ENCODE peak calls at places on chromosomes 11 and 22, in eight cellular contexts. One of them, this sample, is unnamed. For H3K36me3, the result is how much of the 10 kb centered on the place peaks cover.

GRCh38 chr22:37126882-37127281 is 17.4 kb upstream of the TMPRSS6 start:
- DNase-seq in Peyer's patch: no peak
- DNase-seq in brain microvascular endothelial cell: no peak
- DNase-seq in upper lobe of right lung: no peak
- DNase-seq in adrenal gland: no peak
- DNase-seq in heart right ventricle: no peak
- DNase-seq in bronchial epithelial cell: no peak
- DNase-seq in CD8-positive, alpha-beta T cell: no peak
- DNase-seq in this sample: no peak

GRCh38 chr22:50507421-50507990 is at the start of gene LMF2:
- DNase-seq in Peyer's patch: peak
- DNase-seq in brain microvascular endothelial cell: peak
- DNase-seq in upper lobe of right lung: peak
- DNase-seq in adrenal gland: peak
- DNase-seq in heart right ventricle: peak
- DNase-seq in bronchial epithelial cell: peak
- DNase-seq in CD8-positive, alpha-beta T cell: peak
- DNase-seq in this sample: no peak

GRCh38 chr11:117126223-117126965 is 17.7 kb upstream of the PAFAH1B2 start:
- DNase-seq in Peyer's patch: no peak
- DNase-seq in brain microvascular endothelial cell: no peak
- DNase-seq in upper lobe of right lung: no peak
- DNase-seq in adrenal gland: no peak
- DNase-seq in heart right ventricle: no peak
- DNase-seq in bronchial epithelial cell: no peak
- DNase-seq in CD8-positive, alpha-beta T cell: no peak
- DNase-seq in this sample: no peak

GRCh38 chr11:12270215-12270797 is 107.1 kb upstream of the PARVA start:
- DNase-seq in Peyer's patch: no peak
- DNase-seq in brain microvascular endothelial cell: no peak
- DNase-seq in upper lobe of right lung: no peak
- DNase-seq in adrenal gland: no peak
- DNase-seq in heart right ventricle: no peak
- DNase-seq in bronchial epithelial cell: no peak
- DNase-seq in CD8-positive, alpha-beta T cell: no peak
- DNase-seq in this sample: no peak

GRCh38 chr22:19124377-19124776 is 2.2 kb upstream of the DGCR2 start:
- DNase-seq in Peyer's patch: no peak
- DNase-seq in brain microvascular endothelial cell: no peak
- DNase-seq in upper lobe of right lung: no peak
- DNase-seq in adrenal gland: no peak
- DNase-seq in heart right ventricle: no peak
- DNase-seq in bronchial epithelial cell: no peak
- DNase-seq in CD8-positive, alpha-beta T cell: no peak
- DNase-seq in this sample: no peak

GRCh38 chr22:31253949-31254348 is 38.3 kb downstream of the PIK3IP1 start:
- DNase-seq in Peyer's patch: peak
- DNase-seq in brain microvascular endothelial cell: no peak
- DNase-seq in upper lobe of right lung: peak
- DNase-seq in adrenal gland: no peak
- DNase-seq in heart right ventricle: peak
- DNase-seq in bronchial epithelial cell: peak
- DNase-seq in CD8-positive, alpha-beta T cell: no peak
- DNase-seq in this sample: no peak

GRCh38 chr11:12761029-12761428 is 86.8 kb downstream of the TEAD1 start:
- DNase-seq in Peyer's patch: no peak
- DNase-seq in brain microvascular endothelial cell: peak
- DNase-seq in upper lobe of right lung: no peak
- DNase-seq in adrenal gland: no peak
- DNase-seq in heart right ventricle: no peak
- DNase-seq in bronchial epithelial cell: peak
- DNase-seq in CD8-positive, alpha-beta T cell: no peak
- DNase-seq in this sample: no peak

GRCh38 chr11:17697175-17697949 is 22.0 kb upstream of the MYOD1 start:
- DNase-seq in Peyer's patch: no peak
- DNase-seq in brain microvascular endothelial cell: no peak
- DNase-seq in upper lobe of right lung: no peak
- DNase-seq in adrenal gland: no peak
- DNase-seq in heart right ventricle: no peak
- DNase-seq in bronchial epithelial cell: no peak
- DNase-seq in CD8-positive, alpha-beta T cell: no peak
- DNase-seq in this sample: no peak

GRCh38 chr22:35131423-35132050 is 65.6 kb downstream of the ISX start:
- DNase-seq in Peyer's patch: no peak
- DNase-seq in brain microvascular endothelial cell: no peak
- DNase-seq in upper lobe of right lung: no peak
- DNase-seq in adrenal gland: no peak
- DNase-seq in heart right ventricle: no peak
- DNase-seq in bronchial epithelial cell: no peak
- DNase-seq in CD8-positive, alpha-beta T cell: no peak
- DNase-seq in this sample: no peak

DNA sequence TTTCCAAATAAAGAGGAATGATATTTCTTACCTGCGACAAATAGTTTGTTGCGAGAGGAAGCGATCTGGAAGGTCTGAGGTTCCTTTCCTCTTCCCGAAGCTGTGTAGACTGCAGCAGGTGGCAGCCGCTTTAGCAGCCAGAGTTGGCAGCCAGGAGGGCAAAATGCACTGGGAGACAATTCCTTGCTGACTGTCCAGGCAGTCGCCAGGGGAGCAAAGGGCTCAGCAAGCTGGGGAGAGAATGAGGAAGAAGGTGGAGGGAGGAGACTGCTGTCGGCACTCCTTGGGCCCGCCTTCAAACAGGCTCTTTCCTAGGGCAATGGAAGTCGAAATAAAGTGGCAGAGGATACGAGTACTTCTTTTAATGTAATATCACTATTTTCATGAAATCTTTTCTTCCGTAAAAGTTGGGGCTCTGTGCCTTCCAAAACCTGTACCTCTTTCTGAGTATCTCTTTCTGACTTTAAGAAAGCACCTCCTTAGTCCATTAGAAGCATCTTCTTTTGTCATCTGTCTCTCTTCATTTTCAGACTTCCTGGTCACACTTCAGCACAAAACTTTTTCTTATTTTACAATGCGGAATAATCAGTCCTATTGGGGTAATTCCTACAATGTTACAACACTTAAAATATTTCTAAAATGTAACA is at the start of gene IL18:
- DNase-seq in Peyer's patch: peak
- DNase-seq in brain microvascular endothelial cell: no peak
- DNase-seq in upper lobe of right lung: peak
- DNase-seq in adrenal gland: peak
- DNase-seq in heart right ventricle: peak
- DNase-seq in bronchial epithelial cell: peak
- DNase-seq in CD8-positive, alpha-beta T cell: no peak
- DNase-seq in this sample: no peak
- H3K4me3 ChIP-seq in Peyer's patch: peak
- H3K4me3 ChIP-seq in brain microvascular endothelial cell: no peak
- H3K4me3 ChIP-seq in upper lobe of right lung: peak
- H3K4me3 ChIP-seq in adrenal gland: peak
- H3K4me3 ChIP-seq in heart right ventricle: no peak
- H3K4me3 ChIP-seq in bronchial epithelial cell: peak
- H3K4me3 ChIP-seq in CD8-positive, alpha-beta T cell: no peak
- H3K4me3 ChIP-seq in this sample: peak

GRCh38 chr11:10519630-10520029 is 21.4 kb downstream of the RNF141 start:
- DNase-seq in Peyer's patch: no peak
- DNase-seq in brain microvascular endothelial cell: no peak
- DNase-seq in upper lobe of right lung: no peak
- DNase-seq in adrenal gland: no peak
- DNase-seq in heart right ventricle: no peak
- DNase-seq in bronchial epithelial cell: peak
- DNase-seq in CD8-positive, alpha-beta T cell: no peak
- DNase-seq in this sample: no peak
- H3K36me3 ChIP-seq in Peyer's patch: under half
- H3K36me3 ChIP-seq in brain microvascular endothelial cell: under half
- H3K36me3 ChIP-seq in upper lobe of right lung: half or more
- H3K36me3 ChIP-seq in adrenal gland: under half
- H3K36me3 ChIP-seq in heart right ventricle: under half
- H3K36me3 ChIP-seq in bronchial epithelial cell: under half
- H3K36me3 ChIP-seq in CD8-positive, alpha-beta T cell: under half
- H3K36me3 ChIP-seq in this sample: under half

GRCh38 chr11:73781303-73781702 is 6.4 kb upstream of the MRPL48 start:
- DNase-seq in Peyer's patch: no peak
- DNase-seq in brain microvascular endothelial cell: no peak
- DNase-seq in upper lobe of right lung: no peak
- DNase-seq in adrenal gland: no peak
- DNase-seq in heart right ventricle: no peak
- DNase-seq in bronchial epithelial cell: no peak
- DNase-seq in CD8-positive, alpha-beta T cell: no peak
- DNase-seq in this sample: no peak

GRCh38 chr11:73784734-73785133 is 2.9 kb upstream of the MRPL48 start:
- DNase-seq in Peyer's patch: no peak
- DNase-seq in brain microvascular endothelial cell: no peak
- DNase-seq in upper lobe of right lung: no peak
- DNase-seq in adrenal gland: no peak
- DNase-seq in heart right ventricle: no peak
- DNase-seq in bronchial epithelial cell: no peak
- DNase-seq in CD8-positive, alpha-beta T cell: no peak
- DNase-seq in this sample: no peak

GRCh38 chr11:73784080-73784634 is 3.5 kb upstream of the MRPL48 start:
- DNase-seq in Peyer's patch: no peak
- DNase-seq in brain microvascular endothelial cell: no peak
- DNase-seq in upper lobe of right lung: no peak
- DNase-seq in adrenal gland: no peak
- DNase-seq in heart right ventricle: no peak
- DNase-seq in bronchial epithelial cell: peak
- DNase-seq in CD8-positive, alpha-beta T cell: no peak
- DNase-seq in this sample: no peak

GRCh38 chr11:73787051-73787642 is 527 bp upstream of the MRPL48 start:
- DNase-seq in Peyer's patch: no peak
- DNase-seq in brain microvascular endothelial cell: no peak
- DNase-seq in upper lobe of right lung: no peak
- DNase-seq in adrenal gland: no peak
- DNase-seq in heart right ventricle: no peak
- DNase-seq in bronchial epithelial cell: no peak
- DNase-seq in CD8-positive, alpha-beta T cell: no peak
- DNase-seq in this sample: no peak

DNA sequence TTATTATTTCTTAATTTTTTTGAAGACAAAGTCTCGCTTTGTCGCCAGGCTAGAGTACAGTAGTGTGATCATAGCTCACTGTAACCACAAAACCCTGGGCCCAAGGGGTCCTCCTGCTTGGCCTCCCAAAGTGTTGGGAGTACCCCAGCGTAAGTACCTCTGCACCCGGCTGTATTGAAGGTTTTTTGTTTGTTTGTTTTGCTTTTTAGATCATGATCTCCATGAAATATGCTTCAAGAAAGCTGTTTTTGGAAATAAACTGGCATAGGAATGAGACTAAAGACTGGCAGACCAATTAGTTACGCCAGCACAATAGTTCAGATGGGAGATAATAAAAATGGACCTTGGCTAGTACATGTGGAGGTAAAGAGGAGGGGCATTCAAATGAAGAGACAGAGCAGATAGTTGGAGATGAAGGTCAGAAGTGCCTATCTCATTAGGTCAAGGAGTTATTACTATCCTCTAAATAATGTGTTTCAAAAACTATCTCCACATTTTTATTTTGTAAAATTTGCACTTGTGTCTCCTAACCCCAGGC is 4.1 kb upstream of the MRPL48 start:
- DNase-seq in Peyer's patch: no peak
- DNase-seq in brain microvascular endothelial cell: no peak
- DNase-seq in upper lobe of right lung: no peak
- DNase-seq in adrenal gland: no peak
- DNase-seq in heart right ventricle: no peak
- DNase-seq in bronchial epithelial cell: no peak
- DNase-seq in CD8-positive, alpha-beta T cell: no peak
- DNase-seq in this sample: no peak
- TF ChIP-seq CTCF in Peyer's patch: no peak
- TF ChIP-seq CTCF in brain microvascular endothelial cell: no peak
- TF ChIP-seq CTCF in upper lobe of right lung: no peak
- TF ChIP-seq CTCF in adrenal gland: no peak
- TF ChIP-seq CTCF in heart right ventricle: no peak
- TF ChIP-seq CTCF in bronchial epithelial cell: no peak
- TF ChIP-seq CTCF in CD8-positive, alpha-beta T cell: no peak
- TF ChIP-seq CTCF in this sample: no peak

DNA sequence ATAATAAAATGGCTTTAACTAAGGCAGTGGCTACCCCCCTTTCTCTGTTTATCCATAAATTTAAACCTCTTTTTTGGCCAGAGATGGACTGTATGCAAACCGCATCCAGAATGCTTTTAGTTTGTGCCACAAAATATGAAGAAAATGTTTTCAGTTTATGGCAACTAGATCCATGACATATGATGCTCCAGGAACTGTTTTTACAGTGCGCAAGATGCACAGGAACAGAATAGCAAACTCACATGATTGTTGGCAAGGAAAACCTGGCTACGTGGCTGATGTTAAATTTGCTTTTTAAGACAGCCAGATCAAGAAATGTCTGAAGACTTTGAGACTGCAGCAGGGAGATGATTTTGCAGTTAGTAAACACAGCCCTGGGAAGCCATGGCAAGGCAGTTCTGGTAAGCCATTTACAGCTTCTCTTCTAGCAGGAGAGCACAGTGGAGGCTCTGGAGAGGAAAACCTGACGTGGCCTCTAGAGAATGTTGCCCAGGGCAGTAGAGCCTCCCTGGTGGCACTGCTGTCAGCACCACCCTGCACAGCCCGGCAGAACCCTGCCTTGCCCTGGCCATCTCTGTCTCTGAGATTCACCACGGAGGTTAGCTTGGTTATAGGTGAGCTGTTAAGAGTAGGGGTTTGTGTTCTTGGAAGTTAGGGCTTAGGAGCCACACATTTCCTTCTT is 69.8 kb upstream of the TNRC6B start:
- DNase-seq in Peyer's patch: no peak
- DNase-seq in brain microvascular endothelial cell: no peak
- DNase-seq in upper lobe of right lung: no peak
- DNase-seq in adrenal gland: peak
- DNase-seq in heart right ventricle: no peak
- DNase-seq in bronchial epithelial cell: peak
- DNase-seq in CD8-positive, alpha-beta T cell: no peak
- DNase-seq in this sample: peak
- H3K4me3 ChIP-seq in Peyer's patch: peak
- H3K4me3 ChIP-seq in brain microvascular endothelial cell: no peak
- H3K4me3 ChIP-seq in upper lobe of right lung: peak
- H3K4me3 ChIP-seq in adrenal gland: peak
- H3K4me3 ChIP-seq in heart right ventricle: no peak
- H3K4me3 ChIP-seq in bronchial epithelial cell: no peak
- H3K4me3 ChIP-seq in CD8-positive, alpha-beta T cell: peak
- H3K4me3 ChIP-seq in this sample: no peak

GRCh38 chr22:23261900-23262450 is 81.7 kb downstream of the BCR start:
- DNase-seq in Peyer's patch: no peak
- DNase-seq in brain microvascular endothelial cell: no peak
- DNase-seq in upper lobe of right lung: no peak
- DNase-seq in adrenal gland: no peak
- DNase-seq in heart right ventricle: no peak
- DNase-seq in bronchial epithelial cell: no peak
- DNase-seq in CD8-positive, alpha-beta T cell: no peak
- DNase-seq in this sample: no peak
- H3K36me3 ChIP-seq in Peyer's patch: under half
- H3K36me3 ChIP-seq in brain microvascular endothelial cell: half or more
- H3K36me3 ChIP-seq in upper lobe of right lung: under half
- H3K36me3 ChIP-seq in adrenal gland: under half
- H3K36me3 ChIP-seq in heart right ventricle: under half
- H3K36me3 ChIP-seq in bronchial epithelial cell: under half
- H3K36me3 ChIP-seq in CD8-positive, alpha-beta T cell: under half
- H3K36me3 ChIP-seq in this sample: under half

GRCh38 chr22:46651316-46651715 is 31.1 kb downstream of the GRAMD4 start:
- DNase-seq in Peyer's patch: no peak
- DNase-seq in brain microvascular endothelial cell: no peak
- DNase-seq in upper lobe of right lung: no peak
- DNase-seq in adrenal gland: no peak
- DNase-seq in heart right ventricle: no peak
- DNase-seq in bronchial epithelial cell: no peak
- DNase-seq in CD8-positive, alpha-beta T cell: no peak
- DNase-seq in this sample: no peak
- TF ChIP-seq CTCF in Peyer's patch: no peak
- TF ChIP-seq CTCF in brain microvascular endothelial cell: no peak
- TF ChIP-seq CTCF in upper lobe of right lung: no peak
- TF ChIP-seq CTCF in adrenal gland: no peak
- TF ChIP-seq CTCF in heart right ventricle: no peak
- TF ChIP-seq CTCF in bronchial epithelial cell: no peak
- TF ChIP-seq CTCF in CD8-positive, alpha-beta T cell: no peak
- TF ChIP-seq CTCF in this sample: no peak

This sample was measured in kidney epithelial cell.